ENCODE peak calls at places on chromosomes 2 and 18, in ten cellular contexts. One of them, this sample, is unnamed.

GRCh38 chr2:237109421-237109820 is 23.7 kb downstream of the COPS8 start:
- DNase-seq in NCI-H1092: no peak
- DNase-seq in dorsolateral prefrontal cortex: no peak
- DNase-seq in kidney glomerular epithelial cell: no peak
- DNase-seq in NCI-H1105: no peak
- DNase-seq in A172: no peak
- DNase-seq in posterior cingulate gyrus: no peak
- DNase-seq in activated T-helper 9 cell treated with anti-CD3 and anti-CD28 coated beads, Interleukin-2, amount 50 U/mL, for 16 hours: no peak
- DNase-seq in retina: no peak
- DNase-seq in HL-60: no peak
- DNase-seq in this sample: no peak

GRCh38 chr2:154375625-154376020 is 322.9 kb upstream of the KCNJ3 start:
- DNase-seq in A172: peak
- DNase-seq in posterior cingulate gyrus: no peak
- DNase-seq in retina: peak
- DNase-seq in NCI-H1092: peak
- DNase-seq in kidney glomerular epithelial cell: peak
- DNase-seq in NCI-H1105: peak
- DNase-seq in dorsolateral prefrontal cortex: no peak
- DNase-seq in activated T-helper 9 cell treated with anti-CD3 and anti-CD28 coated beads, Interleukin-2, amount 50 U/mL, for 16 hours: no peak
- DNase-seq in HL-60: no peak
- DNase-seq in this sample: peak

GRCh38 chr2:239721991-239722759 is 303.0 kb downstream of the NDUFA10 start:
- DNase-seq in kidney glomerular epithelial cell: no peak
- DNase-seq in NCI-H1105: no peak
- DNase-seq in A172: no peak
- DNase-seq in dorsolateral prefrontal cortex: no peak
- DNase-seq in NCI-H1092: no peak
- DNase-seq in posterior cingulate gyrus: no peak
- DNase-seq in activated T-helper 9 cell treated with anti-CD3 and anti-CD28 coated beads, Interleukin-2, amount 50 U/mL, for 16 hours: no peak
- DNase-seq in retina: no peak
- DNase-seq in HL-60: no peak
- DNase-seq in this sample: no peak

GRCh38 chr2:148926291-148926961 is 51.4 kb downstream of the KIF5C start:
- DNase-seq in HL-60: no peak
- DNase-seq in dorsolateral prefrontal cortex: peak
- DNase-seq in posterior cingulate gyrus: peak
- DNase-seq in activated T-helper 9 cell treated with anti-CD3 and anti-CD28 coated beads, Interleukin-2, amount 50 U/mL, for 16 hours: peak
- DNase-seq in A172: no peak
- DNase-seq in kidney glomerular epithelial cell: peak
- DNase-seq in NCI-H1092: no peak
- DNase-seq in NCI-H1105: no peak
- DNase-seq in retina: no peak
- DNase-seq in this sample: no peak

GRCh38 chr18:48819276-48819675 is 131.5 kb downstream of the SMAD7 start:
- DNase-seq in posterior cingulate gyrus: no peak
- DNase-seq in A172: no peak
- DNase-seq in NCI-H1092: no peak
- DNase-seq in HL-60: no peak
- DNase-seq in NCI-H1105: no peak
- DNase-seq in retina: no peak
- DNase-seq in dorsolateral prefrontal cortex: peak
- DNase-seq in activated T-helper 9 cell treated with anti-CD3 and anti-CD28 coated beads, Interleukin-2, amount 50 U/mL, for 16 hours: no peak
- DNase-seq in kidney glomerular epithelial cell: no peak
- DNase-seq in this sample: no peak

GRCh38 chr2:121243821-121244460 is 41.1 kb downstream of the TFCP2L1 start:
- DNase-seq in NCI-H1092: no peak
- DNase-seq in HL-60: no peak
- DNase-seq in kidney glomerular epithelial cell: no peak
- DNase-seq in posterior cingulate gyrus: no peak
- DNase-seq in activated T-helper 9 cell treated with anti-CD3 and anti-CD28 coated beads, Interleukin-2, amount 50 U/mL, for 16 hours: no peak
- DNase-seq in A172: no peak
- DNase-seq in NCI-H1105: no peak
- DNase-seq in retina: no peak
- DNase-seq in dorsolateral prefrontal cortex: peak
- DNase-seq in this sample: no peak

GRCh38 chr2:57720728-57721627 is 325.6 kb upstream of the VRK2 start:
- DNase-seq in kidney glomerular epithelial cell: peak
- DNase-seq in activated T-helper 9 cell treated with anti-CD3 and anti-CD28 coated beads, Interleukin-2, amount 50 U/mL, for 16 hours: no peak
- DNase-seq in retina: peak
- DNase-seq in NCI-H1092: peak
- DNase-seq in A172: peak
- DNase-seq in posterior cingulate gyrus: peak
- DNase-seq in NCI-H1105: peak
- DNase-seq in dorsolateral prefrontal cortex: peak
- DNase-seq in HL-60: peak
- DNase-seq in this sample: peak

GRCh38 chr2:20322527-20323300 is 27.9 kb downstream of the PUM2 start:
- DNase-seq in NCI-H1092: no peak
- DNase-seq in kidney glomerular epithelial cell: no peak
- DNase-seq in A172: no peak
- DNase-seq in NCI-H1105: no peak
- DNase-seq in posterior cingulate gyrus: no peak
- DNase-seq in dorsolateral prefrontal cortex: no peak
- DNase-seq in HL-60: no peak
- DNase-seq in retina: no peak
- DNase-seq in activated T-helper 9 cell treated with anti-CD3 and anti-CD28 coated beads, Interleukin-2, amount 50 U/mL, for 16 hours: no peak
- DNase-seq in this sample: no peak

GRCh38 chr2:231015462-231015861 is 19.5 kb downstream of the SPATA3 start:
- DNase-seq in NCI-H1092: no peak
- DNase-seq in kidney glomerular epithelial cell: no peak
- DNase-seq in retina: no peak
- DNase-seq in NCI-H1105: no peak
- DNase-seq in HL-60: no peak
- DNase-seq in dorsolateral prefrontal cortex: no peak
- DNase-seq in activated T-helper 9 cell treated with anti-CD3 and anti-CD28 coated beads, Interleukin-2, amount 50 U/mL, for 16 hours: no peak
- DNase-seq in A172: no peak
- DNase-seq in posterior cingulate gyrus: peak
- DNase-seq in this sample: no peak

GRCh38 chr18:629303-630150 is 27.9 kb upstream of the TYMS start:
- DNase-seq in kidney glomerular epithelial cell: no peak
- DNase-seq in retina: no peak
- DNase-seq in activated T-helper 9 cell treated with anti-CD3 and anti-CD28 coated beads, Interleukin-2, amount 50 U/mL, for 16 hours: no peak
- DNase-seq in NCI-H1105: no peak
- DNase-seq in HL-60: no peak
- DNase-seq in A172: no peak
- DNase-seq in dorsolateral prefrontal cortex: no peak
- DNase-seq in NCI-H1092: no peak
- DNase-seq in posterior cingulate gyrus: no peak
- DNase-seq in this sample: no peak

GRCh38 chr2:42238644-42239288 is 69.6 kb downstream of the EML4 start:
- DNase-seq in kidney glomerular epithelial cell: no peak
- DNase-seq in A172: peak
- DNase-seq in HL-60: no peak
- DNase-seq in retina: peak
- DNase-seq in activated T-helper 9 cell treated with anti-CD3 and anti-CD28 coated beads, Interleukin-2, amount 50 U/mL, for 16 hours: peak
- DNase-seq in NCI-H1092: peak
- DNase-seq in posterior cingulate gyrus: no peak
- DNase-seq in dorsolateral prefrontal cortex: no peak
- DNase-seq in NCI-H1105: peak
- DNase-seq in this sample: peak

GRCh38 chr2:98921062-98921461 is 15.0 kb downstream of the CRACDL start:
- DNase-seq in NCI-H1105: no peak
- DNase-seq in posterior cingulate gyrus: no peak
- DNase-seq in NCI-H1092: no peak
- DNase-seq in HL-60: no peak
- DNase-seq in activated T-helper 9 cell treated with anti-CD3 and anti-CD28 coated beads, Interleukin-2, amount 50 U/mL, for 16 hours: no peak
- DNase-seq in kidney glomerular epithelial cell: no peak
- DNase-seq in dorsolateral prefrontal cortex: no peak
- DNase-seq in A172: no peak
- DNase-seq in retina: no peak
- DNase-seq in this sample: no peak

GRCh38 chr18:21997207-21998143 is 171.9 kb upstream of the GATA6 start:
- DNase-seq in HL-60: peak
- DNase-seq in dorsolateral prefrontal cortex: no peak
- DNase-seq in kidney glomerular epithelial cell: peak
- DNase-seq in NCI-H1105: peak
- DNase-seq in retina: peak
- DNase-seq in NCI-H1092: no peak
- DNase-seq in posterior cingulate gyrus: no peak
- DNase-seq in A172: peak
- DNase-seq in activated T-helper 9 cell treated with anti-CD3 and anti-CD28 coated beads, Interleukin-2, amount 50 U/mL, for 16 hours: no peak
- DNase-seq in this sample: no peak

GRCh38 chr2:230986520-230987136 is 9.3 kb upstream of the SPATA3 start:
- DNase-seq in activated T-helper 9 cell treated with anti-CD3 and anti-CD28 coated beads, Interleukin-2, amount 50 U/mL, for 16 hours: no peak
- DNase-seq in posterior cingulate gyrus: no peak
- DNase-seq in kidney glomerular epithelial cell: no peak
- DNase-seq in HL-60: no peak
- DNase-seq in NCI-H1105: no peak
- DNase-seq in retina: no peak
- DNase-seq in NCI-H1092: no peak
- DNase-seq in dorsolateral prefrontal cortex: no peak
- DNase-seq in A172: no peak
- DNase-seq in this sample: no peak

GRCh38 chr2:231667497-231667896 is 40.8 kb upstream of the PTMA start:
- DNase-seq in activated T-helper 9 cell treated with anti-CD3 and anti-CD28 coated beads, Interleukin-2, amount 50 U/mL, for 16 hours: no peak
- DNase-seq in dorsolateral prefrontal cortex: no peak
- DNase-seq in kidney glomerular epithelial cell: no peak
- DNase-seq in retina: no peak
- DNase-seq in NCI-H1092: no peak
- DNase-seq in HL-60: no peak
- DNase-seq in NCI-H1105: no peak
- DNase-seq in A172: no peak
- DNase-seq in posterior cingulate gyrus: no peak
- DNase-seq in this sample: no peak

GRCh38 chr18:49778826-49779465 is 34.4 kb downstream of the ACAA2 start:
- DNase-seq in NCI-H1105: peak
- DNase-seq in posterior cingulate gyrus: no peak
- DNase-seq in retina: no peak
- DNase-seq in activated T-helper 9 cell treated with anti-CD3 and anti-CD28 coated beads, Interleukin-2, amount 50 U/mL, for 16 hours: no peak
- DNase-seq in HL-60: no peak
- DNase-seq in A172: peak
- DNase-seq in NCI-H1092: no peak
- DNase-seq in dorsolateral prefrontal cortex: no peak
- DNase-seq in kidney glomerular epithelial cell: no peak
- DNase-seq in this sample: peak

GRCh38 chr18:5912491-5912890 is 17.2 kb upstream of the TMEM200C start:
- DNase-seq in retina: no peak
- DNase-seq in posterior cingulate gyrus: no peak
- DNase-seq in dorsolateral prefrontal cortex: no peak
- DNase-seq in HL-60: no peak
- DNase-seq in NCI-H1105: no peak
- DNase-seq in activated T-helper 9 cell treated with anti-CD3 and anti-CD28 coated beads, Interleukin-2, amount 50 U/mL, for 16 hours: no peak
- DNase-seq in kidney glomerular epithelial cell: no peak
- DNase-seq in NCI-H1092: no peak
- DNase-seq in A172: no peak
- DNase-seq in this sample: no peak

GRCh38 chr2:138727956-138728355 is 52.2 kb downstream of the NXPH2 start:
- DNase-seq in activated T-helper 9 cell treated with anti-CD3 and anti-CD28 coated beads, Interleukin-2, amount 50 U/mL, for 16 hours: no peak
- DNase-seq in A172: no peak
- DNase-seq in posterior cingulate gyrus: no peak
- DNase-seq in dorsolateral prefrontal cortex: no peak
- DNase-seq in NCI-H1092: no peak
- DNase-seq in kidney glomerular epithelial cell: no peak
- DNase-seq in retina: no peak
- DNase-seq in NCI-H1105: no peak
- DNase-seq in HL-60: no peak
- DNase-seq in this sample: no peak

GRCh38 chr2:207993141-207993763 is 32.1 kb downstream of the PLEKHM3 start:
- DNase-seq in dorsolateral prefrontal cortex: no peak
- DNase-seq in NCI-H1105: no peak
- DNase-seq in kidney glomerular epithelial cell: peak
- DNase-seq in A172: peak
- DNase-seq in retina: no peak
- DNase-seq in NCI-H1092: no peak
- DNase-seq in posterior cingulate gyrus: no peak
- DNase-seq in HL-60: no peak
- DNase-seq in activated T-helper 9 cell treated with anti-CD3 and anti-CD28 coated beads, Interleukin-2, amount 50 U/mL, for 16 hours: no peak
- DNase-seq in this sample: no peak

GRCh38 chr2:218999881-219000568 is 6.8 kb upstream of the CRYBA2 start:
- DNase-seq in dorsolateral prefrontal cortex: no peak
- DNase-seq in HL-60: no peak
- DNase-seq in posterior cingulate gyrus: no peak
- DNase-seq in A172: no peak
- DNase-seq in retina: peak
- DNase-seq in kidney glomerular epithelial cell: no peak
- DNase-seq in activated T-helper 9 cell treated with anti-CD3 and anti-CD28 coated beads, Interleukin-2, amount 50 U/mL, for 16 hours: no peak
- DNase-seq in NCI-H1092: peak
- DNase-seq in NCI-H1105: peak
- DNase-seq in this sample: peak

GRCh38 chr2:130372055-130372832 is 16.4 kb downstream of the PTPN18 start:
- DNase-seq in activated T-helper 9 cell treated with anti-CD3 and anti-CD28 coated beads, Interleukin-2, amount 50 U/mL, for 16 hours: peak
- DNase-seq in A172: peak
- DNase-seq in dorsolateral prefrontal cortex: peak
- DNase-seq in HL-60: peak
- DNase-seq in kidney glomerular epithelial cell: peak
- DNase-seq in posterior cingulate gyrus: peak
- DNase-seq in retina: peak
- DNase-seq in NCI-H1105: peak
- DNase-seq in NCI-H1092: peak
- DNase-seq in this sample: peak

GRCh38 chr2:2890901-2891300 is 486.7 kb downstream of the EIPR1 start:
- DNase-seq in posterior cingulate gyrus: no peak
- DNase-seq in retina: no peak
- DNase-seq in dorsolateral prefrontal cortex: no peak
- DNase-seq in A172: no peak
- DNase-seq in NCI-H1092: no peak
- DNase-seq in NCI-H1105: no peak
- DNase-seq in activated T-helper 9 cell treated with anti-CD3 and anti-CD28 coated beads, Interleukin-2, amount 50 U/mL, for 16 hours: no peak
- DNase-seq in HL-60: no peak
- DNase-seq in kidney glomerular epithelial cell: no peak
- DNase-seq in this sample: no peak

GRCh38 chr2:54422072-54422581 is 34.0 kb upstream of the SPTBN1 start:
- DNase-seq in NCI-H1105: no peak
- DNase-seq in A172: no peak
- DNase-seq in NCI-H1092: no peak
- DNase-seq in dorsolateral prefrontal cortex: no peak
- DNase-seq in HL-60: no peak
- DNase-seq in kidney glomerular epithelial cell: no peak
- DNase-seq in retina: no peak
- DNase-seq in activated T-helper 9 cell treated with anti-CD3 and anti-CD28 coated beads, Interleukin-2, amount 50 U/mL, for 16 hours: no peak
- DNase-seq in posterior cingulate gyrus: no peak
- DNase-seq in this sample: no peak

GRCh38 chr2:6977095-6977777 is 60.0 kb downstream of the RNF144A start:
- DNase-seq in NCI-H1092: peak
- DNase-seq in HL-60: no peak
- DNase-seq in activated T-helper 9 cell treated with anti-CD3 and anti-CD28 coated beads, Interleukin-2, amount 50 U/mL, for 16 hours: no peak
- DNase-seq in NCI-H1105: no peak
- DNase-seq in dorsolateral prefrontal cortex: no peak
- DNase-seq in retina: no peak
- DNase-seq in posterior cingulate gyrus: peak
- DNase-seq in kidney glomerular epithelial cell: no peak
- DNase-seq in A172: no peak
- DNase-seq in this sample: no peak

GRCh38 chr18:75240433-75240832 is 29.8 kb downstream of the TSHZ1 start:
- DNase-seq in kidney glomerular epithelial cell: no peak
- DNase-seq in NCI-H1092: no peak
- DNase-seq in A172: no peak
- DNase-seq in HL-60: peak
- DNase-seq in retina: no peak
- DNase-seq in dorsolateral prefrontal cortex: no peak
- DNase-seq in posterior cingulate gyrus: no peak
- DNase-seq in NCI-H1105: no peak
- DNase-seq in activated T-helper 9 cell treated with anti-CD3 and anti-CD28 coated beads, Interleukin-2, amount 50 U/mL, for 16 hours: no peak
- DNase-seq in this sample: no peak

GRCh38 chr2:187451510-187451909 is 3.5 kb upstream of the CALCRL start:
- DNase-seq in kidney glomerular epithelial cell: no peak
- DNase-seq in dorsolateral prefrontal cortex: no peak
- DNase-seq in retina: no peak
- DNase-seq in A172: no peak
- DNase-seq in NCI-H1092: no peak
- DNase-seq in activated T-helper 9 cell treated with anti-CD3 and anti-CD28 coated beads, Interleukin-2, amount 50 U/mL, for 16 hours: no peak
- DNase-seq in HL-60: no peak
- DNase-seq in posterior cingulate gyrus: no peak
- DNase-seq in NCI-H1105: no peak
- DNase-seq in this sample: no peak

GRCh38 chr2:74873678-74874640 is 40.0 kb downstream of the HK2 start:
- DNase-seq in kidney glomerular epithelial cell: no peak
- DNase-seq in NCI-H1105: no peak
- DNase-seq in NCI-H1092: no peak
- DNase-seq in activated T-helper 9 cell treated with anti-CD3 and anti-CD28 coated beads, Interleukin-2, amount 50 U/mL, for 16 hours: no peak
- DNase-seq in HL-60: no peak
- DNase-seq in A172: no peak
- DNase-seq in dorsolateral prefrontal cortex: no peak
- DNase-seq in posterior cingulate gyrus: no peak
- DNase-seq in retina: no peak
- DNase-seq in this sample: no peak

GRCh38 chr2:230226090-230226551 is 585 bp downstream of the SP140 start:
- DNase-seq in retina: no peak
- DNase-seq in HL-60: peak
- DNase-seq in A172: no peak
- DNase-seq in NCI-H1105: no peak
- DNase-seq in activated T-helper 9 cell treated with anti-CD3 and anti-CD28 coated beads, Interleukin-2, amount 50 U/mL, for 16 hours: no peak
- DNase-seq in posterior cingulate gyrus: no peak
- DNase-seq in dorsolateral prefrontal cortex: no peak
- DNase-seq in kidney glomerular epithelial cell: no peak
- DNase-seq in NCI-H1092: no peak
- DNase-seq in this sample: no peak